ENCODE peak calls at places on chromosomes 13 and 19, in ten cellular contexts. H is esophagus squamous epithelium, K is thoracic aorta, Z is MCF 10A, T is mammary epithelial cell, P is ovary, E is HL-60, Y is progenitor cell of endocrine pancreas, B is neural progenitor cell, Q is neural crest cell. J is an unnamed sample.

GRCh38 chr13:101785858-101786257 is 333.4 kb downstream of the ITGBL1 start:
- DNase-seq in H (no peak), K (no peak), E (no peak), Z (peak; percentile 54), Y (no peak), B (peak; percentile 64), T (peak; percentile 32), P (no peak), Q (peak; percentile 2), J (no peak)

GRCh38 chr19:13162749-13163608 is 12.8 kb downstream of the IER2 start:
- DNase-seq in B (peak; percentile 97), P (peak; percentile 98), Y (peak; percentile 88), K (peak; percentile 95), Z (peak; percentile 99), H (peak; percentile 79), T (peak; percentile 97), Q (peak; percentile 84), E (peak; percentile 79), J (peak; percentile 92)

GRCh38 chr19:29890392-29890791 is 51.6 kb upstream of the URI1 start:
- DNase-seq in Z (no peak), E (no peak), K (no peak), Y (no peak), B (no peak), T (no peak), Q (no peak), H (no peak), P (no peak), J (no peak)

GRCh38 chr19:29663861-29664752 is 1.2 kb upstream of the PLEKHF1 start:
- DNase-seq in K (no peak), T (peak; percentile 92), Y (no peak), P (no peak), B (no peak), E (no peak), H (no peak), Q (no peak), Z (peak; percentile 28), J (no peak)

GRCh38 chr19:5983367-5983955 is 5.5 kb upstream of the RANBP3 start:
- DNase-seq in H (no peak), B (no peak), T (no peak), Y (no peak), K (no peak), P (no peak), Z (peak; percentile 35), Q (no peak), E (no peak), J (no peak)

GRCh38 chr19:27794444-27795042 is 1418.4 kb downstream of the UQCRFS1 start:
- DNase-seq in H (no peak), K (no peak), T (peak; percentile 28), P (no peak), Q (no peak), B (peak; percentile 67), Y (no peak), Z (no peak), E (peak; percentile 58), J (no peak)

GRCh38 chr13:40329682-40330485 is 336.6 kb downstream of the FOXO1 start:
- DNase-seq in T (no peak), B (no peak), Y (no peak), H (no peak), Q (no peak), P (no peak), K (no peak), E (no peak), Z (no peak), J (no peak)

GRCh38 chr13:49314344-49314882 is 66.7 kb downstream of the CDADC1 start:
- DNase-seq in E (no peak), T (no peak), Y (no peak), H (no peak), K (no peak), P (no peak), Q (no peak), Z (no peak), B (no peak), J (no peak)

GRCh38 chr19:46866407-46867132 is 5.8 kb downstream of the ARHGAP35 start:
- DNase-seq in Y (no peak), P (no peak), H (no peak), Q (no peak), K (no peak), Z (peak; percentile 46), B (no peak), T (no peak), E (no peak), J (no peak)

GRCh38 chr19:49425922-49426592 is 869 bp downstream of the GFY start:
- DNase-seq in Z (no peak), Y (no peak), K (no peak), T (no peak), Q (no peak), B (peak; percentile 81), H (no peak), P (no peak), E (no peak), J (no peak)

GRCh38 chr13:112905990-112906641 is 62.9 kb upstream of the MCF2L start:
- DNase-seq in Z (peak; percentile 18), Q (no peak), Y (no peak), H (no peak), P (no peak), B (peak; percentile 84), K (no peak), E (no peak), T (peak; percentile 61), J (peak; percentile 9)

GRCh38 chr13:110379358-110379757 is 72.3 kb downstream of the COL4A2 start:
- DNase-seq in Z (no peak), Y (no peak), P (no peak), Q (no peak), T (no peak), E (no peak), B (no peak), H (no peak), K (no peak), J (no peak)

GRCh38 chr13:113971471-113972231 is 2.2 kb downstream of the C13orf46 start:
- DNase-seq in B (no peak), Z (no peak), K (peak; percentile 1), E (no peak), Y (no peak), H (no peak), Q (no peak), T (no peak), P (no peak), J (no peak)

GRCh38 chr19:49489601-49490167 is 2.3 kb downstream of the RPL13A start:
- DNase-seq in H (no peak), Q (no peak), Z (no peak), Y (no peak), T (no peak), P (no peak), E (no peak), B (peak; percentile 2), K (no peak), J (no peak)

GRCh38 chr13:60164490-60164889 is 762 bp upstream of the DIAPH3 start:
- DNase-seq in Y (no peak), Z (no peak), B (peak; percentile 19), K (no peak), E (no peak), H (no peak), Q (no peak), T (no peak), P (no peak), J (no peak)

GRCh38 chr13:74132152-74132767 is 1.9 kb downstream of the KLF12 start:
- DNase-seq in P (no peak), Q (no peak), E (no peak), Z (peak; percentile 62), K (no peak), H (no peak), B (peak; percentile 3), Y (no peak), T (peak; percentile 11), J (no peak)

GRCh38 chr13:111474136-111475002 is 153.9 kb downstream of the TEX29 start:
- DNase-seq in K (no peak), E (no peak), Z (peak; percentile 52), B (peak; percentile 74), Q (peak; percentile 20), H (no peak), T (peak; percentile 19), Y (no peak), P (no peak), J (no peak)

GRCh38 chr13:110062777-110063442 is 244.0 kb downstream of the COL4A1 start:
- DNase-seq in Z (no peak), Y (no peak), Q (no peak), P (no peak), B (no peak), H (no peak), T (no peak), E (no peak), K (no peak), J (no peak)

GRCh38 chr13:26985285-26985878 is 186.2 kb downstream of the USP12 start:
- DNase-seq in Z (peak; percentile 85), Q (peak; percentile 65), Y (peak; percentile 60), K (peak; percentile 31), T (peak; percentile 62), B (peak; percentile 87), H (no peak), E (peak; percentile 47), P (peak; percentile 82), J (peak; percentile 68)
- TF ChIP-seq CTCF in Z (peak; percentile 81), Q (peak; percentile 95), Y (peak; percentile 94), K (peak; percentile 75), T (peak; percentile 72), B (peak; percentile 87), H (peak; percentile 85), E (peak; percentile 66), P (peak; percentile 57), J (peak; percentile 77)

DNA sequence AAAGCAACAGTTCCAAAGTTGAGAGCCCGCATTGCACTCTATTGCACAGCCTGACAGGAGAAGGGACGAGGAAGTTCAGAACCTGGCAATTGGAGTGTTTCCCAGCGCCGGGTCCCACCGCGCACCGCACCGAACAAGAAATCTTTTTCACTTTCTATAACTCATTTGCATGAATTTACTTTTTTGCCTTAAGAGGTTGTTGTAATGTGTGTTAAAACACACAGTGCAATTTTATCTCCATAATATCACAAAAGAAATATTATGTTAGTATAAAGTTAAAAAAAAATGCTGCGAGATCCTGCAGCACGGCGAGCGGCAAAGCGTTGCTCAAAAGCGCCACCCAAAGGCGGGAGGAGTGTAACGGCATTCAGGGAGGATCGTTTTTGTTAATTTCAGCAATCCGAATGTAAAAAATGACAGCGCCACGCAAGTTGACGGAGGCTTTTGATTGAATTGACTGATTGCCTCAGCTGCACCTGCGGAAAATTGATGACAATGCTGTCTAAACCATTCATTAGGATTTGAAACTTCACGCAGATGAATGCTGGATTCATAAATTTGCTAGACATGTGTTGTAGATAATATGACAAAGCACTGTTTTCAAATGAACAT is 303.6 kb upstream of the ZNF507 start:
- DNase-seq in T (peak; percentile 29), Y (peak; percentile 28), K (no peak), Q (peak; percentile 62), Z (peak; percentile 27), E (peak; percentile 1), B (peak; percentile 77), P (peak; percentile 69), H (no peak), J (no peak)
- TF ChIP-seq CTCF in T (peak; percentile 26), Y (peak; percentile 95), K (peak; percentile 15), Q (peak; percentile 94), Z (no peak), E (peak; percentile 55), B (peak; percentile 92), P (peak; percentile 80), H (peak; percentile 35), J (no peak)

GRCh38 chr13:66492479-66492878 is 737.7 kb downstream of the PCDH9 start:
- DNase-seq in Z (peak; percentile 26), P (no peak), Y (no peak), H (no peak), E (no peak), B (peak; percentile 40), T (no peak), K (no peak), Q (no peak), J (no peak)
- TF ChIP-seq CTCF in Z (peak; percentile 29), P (no peak), Y (peak; percentile 11), H (no peak), E (no peak), B (peak; percentile 48), T (no peak), K (no peak), Q (peak; percentile 53), J (no peak)

GRCh38 chr19:31943305-31943704 is 402.1 kb upstream of the ZNF507 start:
- DNase-seq in Q (peak; percentile 13), H (no peak), P (no peak), E (no peak), Y (no peak), K (no peak), Z (no peak), T (no peak), B (peak; percentile 54), J (no peak)
- TF ChIP-seq CTCF in Q (peak; percentile 50), H (no peak), P (no peak), E (no peak), Y (peak; percentile 44), K (no peak), Z (no peak), T (no peak), B (peak; percentile 48), J (no peak)